ENCODE peak calls at places on chromosomes 16 and 17, in nine cellular contexts. O, A, U, T, I, G, P, H and M are unnamed samples.

GRCh38 chr16:4496305-4496704 is 20.1 kb downstream of the HMOX2 start:
- DNase-seq in O (no peak), A (no peak), U (no peak), T (no peak), I (no peak), G (no peak), P (no peak), H (no peak), M (no peak)

GRCh38 chr16:12601290-12601900 is 202.3 kb downstream of the CPPED1 start:
- DNase-seq in O (no peak), A (no peak), U (no peak), T (no peak), I (no peak), G (no peak), P (no peak), H (no peak), M (no peak)

GRCh38 chr17:6241381-6241780 is 171.2 kb downstream of the WSCD1 start:
- DNase-seq in O (no peak), A (no peak), U (no peak), T (no peak), I (peak), G (no peak), P (no peak), H (no peak), M (no peak)

GRCh38 chr17:38510424-38511125 is 82.3 kb downstream of the ARHGAP23 start:
- DNase-seq in O (no peak), A (peak), U (peak), T (no peak), I (no peak), G (peak), P (no peak), H (no peak), M (no peak)

GRCh38 chr16:29813644-29814562 is 1.9 kb downstream of the PRRT2 start:
- DNase-seq in O (no peak), A (no peak), U (no peak), T (no peak), I (no peak), G (peak), P (peak), H (no peak), M (no peak)

GRCh38 chr17:38606646-38607611 is 1.2 kb upstream of the SRCIN1 start:
- DNase-seq in O (peak), A (no peak), U (no peak), T (peak), I (no peak), G (no peak), P (peak), H (no peak), M (peak)

GRCh38 chr17:75240394-75241142 is 20.8 kb downstream of the GGA3 start:
- DNase-seq in O (no peak), A (peak), U (peak), T (peak), I (peak), G (peak), P (no peak), H (no peak), M (no peak)

GRCh38 chr17:12664252-12664651 is 1.4 kb upstream of the MYOCD start:
- DNase-seq in O (no peak), A (no peak), U (no peak), T (no peak), I (no peak), G (no peak), P (no peak), H (no peak), M (no peak)

GRCh38 chr16:21260870-21261791 is 17.0 kb downstream of the CRYM start:
- DNase-seq in O (peak), A (peak), U (peak), T (peak), I (peak), G (no peak), P (peak), H (no peak), M (peak)

GRCh38 chr16:81899601-81900000 is 111.7 kb downstream of the SDR42E1 start:
- DNase-seq in O (no peak), A (no peak), U (no peak), T (no peak), I (no peak), G (no peak), P (no peak), H (no peak), M (no peak)

GRCh38 chr17:67281053-67281452 is 36.1 kb upstream of the HELZ start:
- DNase-seq in O (no peak), A (no peak), U (no peak), T (no peak), I (no peak), G (no peak), P (no peak), H (no peak), M (no peak)

GRCh38 chr17:63622571-63623390 is 564 bp downstream of the MAP3K3 start:
- DNase-seq in O (peak), A (peak), U (peak), T (peak), I (peak), G (peak), P (peak), H (peak), M (peak)

GRCh38 chr17:83008526-83008925 is 70.9 kb upstream of the METRNL start:
- DNase-seq in O (no peak), A (no peak), U (no peak), T (no peak), I (no peak), G (no peak), P (no peak), H (no peak), M (no peak)

DNA sequence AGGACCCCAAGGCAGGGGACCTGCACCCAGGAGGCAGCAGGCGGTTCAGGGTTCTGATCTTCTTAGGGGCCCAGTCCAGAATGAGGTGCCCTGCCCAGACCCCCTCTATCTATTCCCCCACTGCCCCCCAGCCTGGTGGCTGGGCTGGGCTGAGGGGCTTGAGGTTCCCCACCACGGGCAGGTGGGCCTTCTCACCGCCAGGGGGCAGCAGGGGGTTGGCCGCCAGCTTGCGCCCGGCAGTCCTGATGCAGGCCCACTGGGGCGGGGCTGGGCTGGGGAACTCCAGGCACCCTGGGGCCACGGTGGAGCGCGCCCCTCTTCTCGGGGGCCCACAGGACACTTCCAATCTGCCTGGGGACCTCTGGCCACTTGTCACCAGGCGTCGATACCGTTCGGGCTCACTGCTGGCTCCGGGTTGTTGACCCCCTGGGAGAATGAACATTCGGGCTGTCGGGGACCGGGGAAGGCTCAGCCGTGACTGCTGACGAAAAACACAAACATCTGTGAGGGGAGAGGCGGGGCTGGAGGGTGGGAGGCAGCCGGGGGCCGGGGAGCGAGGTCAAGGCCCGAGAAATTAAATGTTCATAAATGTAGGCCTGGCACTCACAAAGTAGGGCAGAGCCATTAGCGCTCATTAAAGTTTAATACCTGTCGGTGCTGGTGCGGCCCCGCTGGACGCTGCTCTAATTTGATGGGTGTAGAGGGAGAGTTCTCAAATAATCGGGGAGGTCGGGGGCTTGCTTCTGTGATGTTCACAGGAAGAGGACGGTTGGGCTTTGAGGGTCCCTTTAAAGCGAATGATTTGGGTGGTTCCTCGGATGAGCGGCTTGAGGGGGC is 219.2 kb upstream of the GSE1 start:
- DNase-seq in O (peak), A (peak), U (peak), T (peak), I (peak), G (peak), P (peak), H (no peak), M (peak)
- TF ChIP-seq CTCF in O (peak), A (peak), U (peak), T (peak), I (peak), G (peak), P (peak), H (peak), M (peak)

DNA sequence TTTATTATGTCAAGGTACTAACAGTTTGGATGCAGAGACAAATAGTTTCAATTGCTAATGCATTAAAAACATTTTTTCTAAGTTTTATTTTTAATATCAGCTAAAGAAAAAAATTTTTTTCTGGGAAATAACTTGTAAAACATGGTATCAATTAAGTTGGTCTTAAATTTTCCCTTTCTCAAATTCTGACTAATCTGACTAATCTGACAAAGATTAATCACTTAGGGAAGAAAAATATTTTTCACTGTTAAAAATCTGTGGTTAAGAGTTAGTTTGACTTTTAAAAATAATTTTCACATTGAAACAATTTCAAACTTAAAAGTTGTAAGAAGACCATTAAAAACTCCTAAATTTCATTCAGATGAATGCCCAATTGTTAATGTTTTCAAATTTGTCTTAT is 74.6 kb downstream of the MYO1D start:
- DNase-seq in O (no peak), A (no peak), U (no peak), T (no peak), I (no peak), G (no peak), P (no peak), H (no peak), M (no peak)
- H3K27ac ChIP-seq in O (no peak), A (no peak), U (no peak), T (no peak), I (no peak), G (no peak), P (no peak), H (no peak), M (no peak)

GRCh38 chr16:67543582-67543981 is 15.0 kb downstream of the RIPOR1 start:
- DNase-seq in O (peak), A (no peak), U (no peak), T (no peak), I (no peak), G (no peak), P (no peak), H (no peak), M (no peak)

GRCh38 chr16:67544844-67545664 is 16.4 kb downstream of the RIPOR1 start:
- DNase-seq in O (peak), A (no peak), U (no peak), T (no peak), I (no peak), G (no peak), P (no peak), H (no peak), M (no peak)

GRCh38 chr16:67543036-67543435 is 14.4 kb downstream of the RIPOR1 start:
- DNase-seq in O (peak), A (no peak), U (no peak), T (no peak), I (no peak), G (no peak), P (no peak), H (no peak), M (peak)

GRCh38 chr16:67545665-67546024 is 16.7 kb upstream of the CTCF start:
- DNase-seq in O (no peak), A (no peak), U (no peak), T (no peak), I (no peak), G (no peak), P (no peak), H (no peak), M (no peak)

GRCh38 chr16:67544329-67544841 is 15.8 kb downstream of the RIPOR1 start:
- DNase-seq in O (peak), A (no peak), U (no peak), T (no peak), I (no peak), G (no peak), P (no peak), H (no peak), M (peak)
- TF ChIP-seq CTCF in O (no peak), A (no peak), U (no peak), T (no peak), I (peak), G (no peak), P (peak), H (no peak), M (no peak)

DNA sequence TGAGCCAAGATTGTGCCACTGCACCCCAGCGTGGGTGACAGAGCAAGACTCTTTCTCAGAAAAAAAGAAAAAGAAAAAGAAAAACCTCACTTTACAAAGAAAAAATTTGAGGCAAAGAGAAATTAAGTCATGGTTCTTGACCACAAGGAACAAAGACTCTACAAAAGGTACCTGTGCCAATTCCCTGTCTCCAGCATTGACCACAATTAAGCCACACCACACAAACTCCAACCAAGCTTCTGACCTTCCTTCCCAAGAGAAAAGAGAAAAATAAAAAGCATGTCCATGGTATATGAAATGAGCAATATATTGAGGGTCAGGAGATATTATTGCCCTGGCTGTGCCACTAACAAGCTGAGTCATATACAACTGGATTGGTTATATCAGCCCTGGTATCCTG is 146.3 kb upstream of the NOG start:
- DNase-seq in O (no peak), A (no peak), U (no peak), T (no peak), I (no peak), G (no peak), P (no peak), H (no peak), M (no peak)
- H3K27ac ChIP-seq in O (no peak), A (no peak), U (no peak), T (no peak), I (no peak), G (no peak), P (no peak), H (no peak), M (no peak)

GRCh38 chr17:32335046-32335445 is 6.9 kb downstream of the C17orf75 start:
- DNase-seq in O (no peak), A (no peak), U (no peak), T (no peak), I (no peak), G (no peak), P (no peak), H (no peak), M (no peak)
- TF ChIP-seq CTCF in O (no peak), A (no peak), U (no peak), T (no peak), I (no peak), G (no peak), P (no peak), H (no peak), M (no peak)

GRCh38 chr16:17557480-17557879 is 86.7 kb upstream of the XYLT1 start:
- DNase-seq in O (no peak), A (no peak), U (no peak), T (no peak), I (no peak), G (no peak), P (no peak), H (no peak), M (no peak)

GRCh38 chr16:17555176-17555575 is 84.4 kb upstream of the XYLT1 start:
- DNase-seq in O (no peak), A (no peak), U (no peak), T (no peak), I (no peak), G (no peak), P (no peak), H (no peak), M (no peak)

GRCh38 chr16:17556276-17557052 is 85.7 kb upstream of the XYLT1 start:
- DNase-seq in O (no peak), A (peak), U (no peak), T (no peak), I (peak), G (peak), P (no peak), H (no peak), M (no peak)

GRCh38 chr16:17548825-17549224 is 78.1 kb upstream of the XYLT1 start:
- DNase-seq in O (no peak), A (no peak), U (no peak), T (no peak), I (no peak), G (no peak), P (no peak), H (no peak), M (no peak)

DNA sequence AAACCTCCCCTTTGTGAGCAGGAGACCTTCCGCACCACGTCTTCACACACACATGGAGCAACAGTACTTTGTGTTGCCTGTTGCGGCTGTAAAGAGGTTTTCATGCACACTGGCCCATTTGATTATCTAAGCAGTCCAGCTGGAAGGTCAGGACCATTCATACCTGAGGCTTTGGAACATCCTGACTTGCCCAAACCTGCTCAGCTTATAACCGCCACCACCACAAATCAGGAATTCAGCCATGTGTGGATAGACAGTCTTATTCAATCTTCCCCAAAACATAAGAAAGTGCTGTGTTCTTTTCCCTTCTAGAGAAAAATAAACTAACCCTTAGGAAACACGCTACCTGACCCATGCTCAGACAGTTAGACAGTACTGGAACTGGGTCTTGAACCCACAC is 81.6 kb upstream of the XYLT1 start:
- DNase-seq in O (no peak), A (no peak), U (no peak), T (no peak), I (no peak), G (no peak), P (no peak), H (no peak), M (no peak)
- H3K27ac ChIP-seq in O (no peak), A (no peak), U (no peak), T (no peak), I (no peak), G (no peak), P (no peak), H (no peak), M (no peak)

GRCh38 chr17:76449126-76449525 is 3.8 kb downstream of the UBE2O start:
- DNase-seq in O (no peak), A (no peak), U (no peak), T (no peak), I (no peak), G (no peak), P (no peak), H (no peak), M (no peak)

GRCh38 chr17:76451480-76451879 is 1.5 kb downstream of the UBE2O start:
- DNase-seq in O (no peak), A (no peak), U (no peak), T (no peak), I (no peak), G (peak), P (no peak), H (no peak), M (no peak)

GRCh38 chr17:76453431-76453743 is 435 bp upstream of the UBE2O start:
- DNase-seq in O (no peak), A (no peak), U (no peak), T (no peak), I (no peak), G (no peak), P (no peak), H (no peak), M (no peak)

GRCh38 chr17:76452102-76452645 is 778 bp downstream of the UBE2O start:
- DNase-seq in O (no peak), A (no peak), U (no peak), T (no peak), I (no peak), G (peak), P (no peak), H (no peak), M (no peak)

GRCh38 chr17:76452646-76453430 is at the start of gene UBE2O:
- DNase-seq in O (peak), A (peak), U (peak), T (peak), I (peak), G (peak), P (peak), H (peak), M (peak)
- TF ChIP-seq CTCF in O (no peak), A (peak), U (peak), T (peak), I (peak), G (peak), P (peak), H (peak), M (no peak)

GRCh38 chr17:2445638-2446037 is 44.8 kb upstream of the MNT start:
- DNase-seq in O (no peak), A (no peak), U (no peak), T (no peak), I (no peak), G (no peak), P (no peak), H (no peak), M (no peak)
- H3K27ac ChIP-seq in O (no peak), A (no peak), U (no peak), T (no peak), I (no peak), G (no peak), P (no peak), H (no peak), M (no peak)

GRCh38 chr17:57402691-57403090 is 146.4 kb downstream of the MSI2 start:
- DNase-seq in O (no peak), A (no peak), U (no peak), T (no peak), I (no peak), G (no peak), P (no peak), H (no peak), M (no peak)

GRCh38 chr17:57403241-57403640 is 146.9 kb downstream of the MSI2 start:
- DNase-seq in O (no peak), A (no peak), U (no peak), T (no peak), I (no peak), G (no peak), P (no peak), H (no peak), M (no peak)

GRCh38 chr17:57399690-57400089 is 143.4 kb downstream of the MSI2 start:
- DNase-seq in O (no peak), A (no peak), U (no peak), T (no peak), I (no peak), G (no peak), P (no peak), H (no peak), M (no peak)

GRCh38 chr17:57400648-57401047 is 144.3 kb downstream of the MSI2 start:
- DNase-seq in O (no peak), A (no peak), U (no peak), T (no peak), I (no peak), G (no peak), P (no peak), H (no peak), M (no peak)

DNA sequence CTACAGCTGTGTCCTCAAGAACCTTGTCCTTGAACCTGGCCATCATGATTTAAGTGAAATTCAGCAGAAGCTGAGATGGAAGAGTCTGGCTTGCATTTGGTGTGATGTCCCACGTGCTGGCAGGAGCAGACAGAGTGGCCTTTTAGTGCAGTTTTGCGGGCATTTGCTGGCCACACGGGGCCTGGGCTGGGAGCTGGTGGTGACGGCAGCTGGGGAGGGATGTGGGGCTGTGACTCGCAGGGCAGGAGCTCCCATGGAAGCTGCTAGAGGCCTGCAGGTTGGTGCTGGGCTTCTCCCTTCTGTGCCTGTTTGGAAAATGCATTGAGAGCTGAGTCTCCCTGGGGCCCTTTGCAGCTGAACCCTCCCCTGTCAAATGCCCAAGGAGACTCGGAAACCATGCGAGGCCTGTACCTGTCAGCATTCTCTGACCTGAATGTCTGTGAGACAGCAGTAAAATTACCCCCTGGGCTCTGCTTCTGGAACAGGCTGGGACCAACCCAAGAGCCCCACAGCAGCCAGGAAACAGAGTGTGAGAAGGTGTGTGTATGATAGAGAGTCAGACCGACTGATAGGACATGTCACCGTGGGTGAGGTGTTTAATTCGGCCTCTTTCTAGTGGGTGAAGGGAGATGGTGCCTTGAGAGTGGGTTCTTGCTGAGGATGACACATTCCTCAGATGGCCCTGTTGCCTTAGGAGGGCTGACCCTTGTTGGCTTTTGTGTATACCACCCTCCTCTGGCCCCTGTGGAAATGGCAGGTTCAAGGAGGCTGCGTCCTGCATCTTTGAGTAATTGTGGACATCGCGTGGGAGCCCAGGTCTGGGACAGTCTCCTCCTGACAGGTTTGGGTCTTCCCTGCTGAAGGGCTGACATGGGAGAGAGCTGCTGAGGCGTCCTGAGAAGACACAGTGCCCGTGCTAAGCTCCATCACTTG is 145.5 kb downstream of the MSI2 start:
- DNase-seq in O (no peak), A (no peak), U (no peak), T (no peak), I (peak), G (peak), P (no peak), H (no peak), M (no peak)
- TF ChIP-seq CTCF in O (no peak), A (no peak), U (no peak), T (peak), I (peak), G (peak), P (peak), H (no peak), M (no peak)